ENCODE peak calls at places on chromosomes 4 and X, in six cellular contexts. U is mammary epithelial cell, F is nephron progenitor cell, X is fibroblast of pulmonary artery, C is choroid plexus epithelial cell, N is B cell. L is an unnamed sample.

GRCh38 chr4:120716346-120716745 is 206.2 kb downstream of the PRDM5 start:
- DNase-seq in U (no peak), X (no peak), N (no peak), F (no peak), C (no peak), L (no peak)

GRCh38 chr4:174157106-174157607 is 126.3 kb downstream of the FBXO8 start:
- DNase-seq in C (peak), F (no peak), X (peak), N (no peak), U (no peak), L (no peak)

GRCh38 chrX:41110801-41111625 is 25.8 kb downstream of the USP9X start:
- DNase-seq in U (no peak), N (no peak), F (no peak), X (peak), C (no peak), L (no peak)

GRCh38 chr4:44447563-44448504 is 775 bp downstream of the KCTD8 start:
- DNase-seq in X (peak), F (peak), N (no peak), C (peak), U (peak), L (peak)

GRCh38 chrX:134513091-134513490 is 53.1 kb downstream of the HPRT1 start:
- DNase-seq in N (no peak), F (no peak), C (no peak), X (no peak), U (peak), L (no peak)

GRCh38 chrX:20857746-20858145 is 516.5 kb upstream of the CNKSR2 start:
- DNase-seq in C (peak), N (no peak), X (peak), U (peak), F (no peak), L (no peak)

GRCh38 chrX:123738378-123738955 is 5.6 kb upstream of the THOC2 start:
- DNase-seq in U (no peak), X (no peak), F (no peak), N (no peak), C (no peak), L (no peak)

GRCh38 chr4:141432000-141432712 is 204.2 kb upstream of the IL15 start:
- DNase-seq in C (peak), F (no peak), X (peak), U (peak), N (no peak), L (no peak)

GRCh38 chrX:13428055-13428786 is 108.4 kb upstream of the ATXN3L start:
- DNase-seq in X (peak), U (peak), N (no peak), C (peak), F (no peak), L (peak)

GRCh38 chrX:100745806-100746537 is 14.1 kb upstream of the SYTL4 start:
- DNase-seq in C (peak), X (peak), F (no peak), U (no peak), N (no peak), L (no peak)

GRCh38 chr4:122821097-122821496 is 5.5 kb upstream of the FGF2 start:
- DNase-seq in F (no peak), X (no peak), N (no peak), U (no peak), C (no peak), L (no peak)

GRCh38 chr4:3262208-3263052 is 13.5 kb downstream of the MSANTD1 start:
- DNase-seq in F (no peak), N (no peak), X (no peak), U (no peak), C (no peak), L (no peak)

GRCh38 chrX:132071260-132071659 is 48.2 kb downstream of the STK26 start:
- DNase-seq in C (peak), X (peak), F (no peak), U (peak), N (no peak), L (no peak)

GRCh38 chr4:29581469-29581868 is 1138.7 kb upstream of the PCDH7 start:
- DNase-seq in X (peak), U (no peak), F (no peak), N (no peak), C (no peak), L (no peak)

GRCh38 chrX:17990542-17990941 is 129.4 kb upstream of the RAI2 start:
- DNase-seq in U (no peak), N (no peak), C (no peak), F (no peak), X (no peak), L (no peak)

GRCh38 chr4:167021545-167022155 is 212.6 kb downstream of the SPOCK3 start:
- DNase-seq in C (peak), F (peak), N (no peak), U (peak), X (peak), L (peak)

GRCh38 chr4:184355857-184356256 is 118.5 kb downstream of the IRF2 start:
- DNase-seq in X (no peak), F (no peak), U (no peak), C (no peak), N (no peak), L (no peak)

GRCh38 chr4:101707596-101707995 is 82.9 kb upstream of the BANK1 start:
- DNase-seq in U (no peak), C (peak), N (no peak), X (no peak), F (no peak), L (no peak)

GRCh38 chrX:10041383-10041782 is 74.2 kb downstream of the CLDN34 start:
- DNase-seq in X (no peak), C (peak), U (no peak), N (no peak), F (no peak), L (no peak)

GRCh38 chr4:82798168-82799005 is at the start of gene SCD5:
- DNase-seq in X (peak), N (no peak), C (peak), F (peak), U (peak), L (peak)

GRCh38 chr4:40325406-40326019 is 9.6 kb upstream of the CHRNA9 start:
- DNase-seq in X (peak), U (peak), C (peak), N (peak), F (peak), L (peak)

GRCh38 chrX:3271485-3272186 is 74.8 kb downstream of the MXRA5 start:
- DNase-seq in U (peak), N (no peak), F (no peak), C (peak), X (peak), L (no peak)

GRCh38 chr4:148152868-148153630 is 289.2 kb downstream of the NR3C2 start:
- DNase-seq in U (no peak), C (peak), N (no peak), X (peak), F (peak), L (no peak)
- TF ChIP-seq CTCF in U (no peak), C (peak), N (no peak), X (peak), F (no peak), L (no peak)

GRCh38 chr4:7037425-7037824 is 5.7 kb upstream of the TADA2B start:
- DNase-seq in X (no peak), U (no peak), N (no peak), C (no peak), F (no peak), L (peak)
- TF ChIP-seq CTCF in X (no peak), U (peak), N (no peak), C (peak), F (no peak), L (no peak)

GRCh38 chr4:182443070-182443469 is 199.9 kb downstream of the TENM3 start:
- DNase-seq in N (no peak), F (no peak), X (no peak), C (no peak), U (no peak), L (no peak)
- TF ChIP-seq CTCF in N (no peak), F (no peak), X (no peak), C (peak), U (no peak), L (no peak)

DNA sequence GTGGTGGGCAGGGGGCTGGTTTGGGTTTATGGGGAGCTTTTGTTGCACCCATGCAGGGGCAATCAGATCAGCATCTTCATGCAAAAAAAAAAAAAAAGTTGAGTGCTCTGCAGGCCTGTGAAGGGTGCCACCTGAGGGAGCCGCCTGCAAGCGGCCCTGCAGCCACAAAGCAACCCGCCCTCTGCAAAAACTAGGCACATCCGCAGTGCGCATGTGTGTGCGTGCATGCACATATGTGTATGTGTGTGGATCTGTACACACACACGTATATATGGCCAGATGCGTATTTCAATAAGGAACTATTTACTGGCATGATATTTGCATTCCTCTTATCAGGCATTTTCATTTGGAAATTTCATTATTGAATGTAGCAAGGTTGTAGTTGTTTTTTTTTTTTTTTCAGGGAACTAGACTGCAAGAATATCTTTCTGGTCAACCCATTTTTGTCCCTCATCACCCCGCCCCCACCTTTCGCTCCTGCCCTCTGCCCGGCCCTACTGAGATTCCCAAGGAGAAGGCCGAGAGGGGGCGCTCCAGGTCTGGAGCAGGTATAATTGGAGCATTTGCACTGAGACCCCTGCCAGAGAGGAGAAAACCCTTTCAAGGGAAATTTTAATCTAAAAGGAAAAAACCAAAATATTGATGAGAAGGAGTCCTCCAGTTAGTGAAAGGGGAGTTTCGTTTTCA is 18.1 kb downstream of the CCNQ start:
- DNase-seq in U (no peak), N (no peak), X (no peak), C (no peak), F (peak), L (no peak)
- TF ChIP-seq CTCF in U (no peak), N (no peak), X (peak), C (peak), F (peak), L (no peak)

DNA sequence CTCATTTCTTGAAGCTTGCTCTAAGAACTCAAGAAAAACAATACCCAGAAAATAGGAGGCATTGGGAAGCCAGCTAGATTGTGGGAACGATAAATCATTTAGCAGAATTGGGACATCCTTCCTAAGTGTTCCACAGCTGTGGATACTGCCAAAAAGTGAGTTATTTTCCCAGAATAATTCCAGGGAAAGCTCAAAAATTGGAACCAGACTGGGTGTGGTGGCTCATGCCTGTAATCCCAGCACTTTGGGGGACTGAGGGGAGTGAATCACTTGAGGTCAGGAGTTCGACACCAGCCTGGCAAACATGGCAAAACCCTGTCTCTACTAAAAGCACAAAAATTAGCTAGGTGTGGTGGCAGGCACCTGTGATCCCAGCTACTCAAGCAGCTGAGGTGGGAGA is 68.2 kb upstream of the GK2 start:
- DNase-seq in X (no peak), F (no peak), N (no peak), U (no peak), C (no peak), L (no peak)
- TF ChIP-seq CTCF in X (no peak), F (no peak), N (no peak), U (no peak), C (no peak), L (no peak)

DNA sequence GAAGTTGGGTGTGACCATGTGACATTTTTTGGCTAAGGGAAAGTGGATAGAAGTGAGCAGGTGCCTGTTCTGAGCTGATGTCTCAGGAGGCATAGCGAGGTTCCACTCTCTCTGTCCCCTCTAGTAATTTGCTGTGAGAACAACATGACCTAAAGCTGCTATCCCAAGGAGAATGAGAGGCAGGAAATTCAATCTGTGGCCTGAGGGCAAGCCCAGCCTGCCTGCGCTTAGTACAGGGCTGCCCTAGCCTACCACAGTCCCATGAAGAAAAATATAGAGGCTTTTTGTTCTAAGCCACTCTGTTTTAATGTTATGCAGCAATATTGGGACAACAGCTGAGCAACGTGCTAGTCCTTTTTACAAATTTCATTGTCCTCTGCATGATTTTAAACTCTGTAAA is 193.1 kb downstream of the LDB2 start:
- DNase-seq in U (no peak), N (no peak), F (no peak), X (no peak), C (no peak), L (no peak)
- TF ChIP-seq CTCF in U (no peak), N (no peak), F (no peak), X (no peak), C (no peak), L (no peak)

GRCh38 chr4:63700569-63700968 is 708.7 kb downstream of the TECRL start:
- DNase-seq in N (no peak), F (no peak), X (no peak), C (no peak), U (no peak), L (no peak)
- TF ChIP-seq CTCF in N (no peak), F (no peak), X (no peak), C (no peak), U (no peak), L (no peak)

L was measured in activated CD8-positive, alpha-beta T cell treated with anti-CD3 and anti-CD28 coated beads for 36 hours.